ENCODE peak calls at places on chromosomes 3 and 15, in four cellular contexts. E, L, X and I are unnamed samples.

GRCh38 chr3:42043116-42043796 is 47.9 kb upstream of the TRAK1 start:
- DNase-seq in E (peak; percentile 71), L (no peak), X (peak; percentile 85), I (no peak)

GRCh38 chr3:141876381-141876890 is at the start of gene ATP1B3:
- DNase-seq in E (peak; percentile 95), L (peak; percentile 71), X (peak; percentile 91), I (peak; percentile 96)

GRCh38 chr15:31325432-31325975 is 1.1 kb upstream of the KLF13 start:
- DNase-seq in E (peak; percentile 92), L (peak; percentile 43), X (no peak), I (peak; percentile 3)

GRCh38 chr3:12954891-12955650 is 113.7 kb upstream of the RPL32 start:
- DNase-seq in E (peak; percentile 49), L (no peak), X (peak; percentile 41), I (peak; percentile 54)

GRCh38 chr15:27123808-27124207 is 152.8 kb downstream of the GABRG3 start:
- DNase-seq in E (no peak), L (no peak), X (no peak), I (no peak)

GRCh38 chr15:92954578-92954977 is 54.5 kb downstream of the CHD2 start:
- DNase-seq in E (no peak), L (no peak), X (peak; percentile 22), I (peak; percentile 37)

GRCh38 chr15:25684521-25685215 is 178.5 kb downstream of the ATP10A start:
- DNase-seq in E (peak; percentile 70), L (no peak), X (no peak), I (no peak)

GRCh38 chr15:34223904-34224596 is 766 bp upstream of the EMC4 start:
- DNase-seq in E (no peak), L (peak; percentile 35), X (no peak), I (no peak)

GRCh38 chr15:48671381-48672022 is 26.0 kb upstream of the FBN1 start:
- DNase-seq in E (no peak), L (no peak), X (no peak), I (no peak)

GRCh38 chr3:1232276-1232675 is 139.5 kb downstream of the CNTN6 start:
- DNase-seq in E (no peak), L (no peak), X (no peak), I (no peak)

GRCh38 chr3:65402597-65402996 is 636.1 kb downstream of the MAGI1 start:
- DNase-seq in E (no peak), L (no peak), X (no peak), I (peak; percentile 3)

GRCh38 chr3:14539384-14540208 is 546 bp downstream of the GRIP2 start:
- DNase-seq in E (no peak), L (no peak), X (no peak), I (no peak)

GRCh38 chr3:32963871-32964270 is 12.4 kb downstream of the CCR4 start:
- DNase-seq in E (no peak), L (no peak), X (no peak), I (no peak)

GRCh38 chr15:81195339-81195864 is 1.3 kb upstream of the IL16 start:
- DNase-seq in E (no peak), L (no peak), X (no peak), I (no peak)

GRCh38 chr3:113210608-113211369 is 568 bp upstream of the BOC start:
- DNase-seq in E (peak; percentile 58), L (no peak), X (no peak), I (no peak)

GRCh38 chr15:98154863-98155262 is 194.4 kb downstream of the ARRDC4 start:
- DNase-seq in E (peak; percentile 28), L (no peak), X (peak; percentile 33), I (peak; percentile 13)

GRCh38 chr15:85897818-85898717 is 103.3 kb upstream of the KLHL25 start:
- DNase-seq in E (no peak), L (no peak), X (no peak), I (no peak)

GRCh38 chr3:125166581-125166980 is 46.0 kb downstream of the SLC12A8 start:
- DNase-seq in E (no peak), L (no peak), X (no peak), I (no peak)

GRCh38 chr3:13288732-13289718 is 131.1 kb downstream of the NUP210 start:
- DNase-seq in E (no peak), L (no peak), X (no peak), I (no peak)

GRCh38 chr3:136994772-136995516 is 37.2 kb downstream of the IL20RB start:
- DNase-seq in E (no peak), L (no peak), X (no peak), I (peak; percentile 93)

GRCh38 chr15:77633134-77633912 is 611 bp upstream of the LINGO1 start:
- DNase-seq in E (peak; percentile 95), L (peak; percentile 95), X (peak; percentile 95), I (peak; percentile 98)

GRCh38 chr15:82651708-82652107 is 4.5 kb upstream of the CPEB1 start:
- DNase-seq in E (no peak), L (no peak), X (no peak), I (no peak)

GRCh38 chr15:60350121-60350520 is 47.7 kb downstream of the ANXA2 start:
- DNase-seq in E (no peak), L (no peak), X (no peak), I (no peak)

GRCh38 chr3:149576071-149576564 is 81.7 kb downstream of the WWTR1 start:
- DNase-seq in E (peak; percentile 59), L (peak; percentile 62), X (peak; percentile 29), I (peak; percentile 61)

GRCh38 chr3:41200669-41201021 is 1.3 kb downstream of the CTNNB1 start:
- DNase-seq in E (peak; percentile 39), L (no peak), X (no peak), I (peak; percentile 7)

GRCh38 chr15:58212909-58213526 is 74.8 kb downstream of the AQP9 start:
- DNase-seq in E (peak; percentile 61), L (peak; percentile 69), X (peak; percentile 37), I (peak; percentile 53)

GRCh38 chr15:38702178-38702912 is 137.7 kb upstream of the RASGRP1 start:
- DNase-seq in E (peak; percentile 86), L (no peak), X (peak; percentile 63), I (peak; percentile 62)

GRCh38 chr15:28012231-28012630 is 86.9 kb downstream of the OCA2 start:
- DNase-seq in E (no peak), L (no peak), X (no peak), I (no peak)

GRCh38 chr3:38687306-38687705 is 37.8 kb upstream of the SCN5A start:
- DNase-seq in E (no peak), L (no peak), X (no peak), I (no peak)

GRCh38 chr15:57411945-57412768 is 35.9 kb downstream of the CGNL1 start:
- DNase-seq in E (no peak), L (no peak), X (no peak), I (no peak)

GRCh38 chr3:29140706-29141105 is 140.2 kb upstream of the RBMS3 start:
- DNase-seq in E (peak; percentile 13), L (no peak), X (no peak), I (no peak)

GRCh38 chr3:172303181-172303580 is 145.1 kb downstream of the GHSR start:
- DNase-seq in E (no peak), L (no peak), X (no peak), I (no peak)

GRCh38 chr3:172302176-172302575 is 146.1 kb downstream of the GHSR start:
- DNase-seq in E (no peak), L (no peak), X (no peak), I (no peak)

GRCh38 chr3:172305552-172305951 is 142.7 kb downstream of the GHSR start:
- DNase-seq in E (peak; percentile 74), L (peak; percentile 13), X (no peak), I (peak; percentile 66)

GRCh38 chr3:172305974-172306373 is 142.3 kb downstream of the GHSR start:
- DNase-seq in E (no peak), L (no peak), X (no peak), I (no peak)

GRCh38 chr3:172303941-172304558 is 144.2 kb downstream of the GHSR start:
- DNase-seq in E (no peak), L (no peak), X (no peak), I (no peak)
- TF ChIP-seq CTCF in E (no peak), L (no peak), X (peak; percentile 41), I (peak; percentile 53)

GRCh38 chr3:63936929-63937328 is 24.7 kb upstream of the SCAANT1 start:
- DNase-seq in E (no peak), L (no peak), X (no peak), I (no peak)

GRCh38 chr3:63933459-63933858 is 21.3 kb upstream of the SCAANT1 start:
- DNase-seq in E (no peak), L (no peak), X (no peak), I (no peak)

GRCh38 chr3:63934041-63934440 is 21.9 kb upstream of the SCAANT1 start:
- DNase-seq in E (no peak), L (no peak), X (no peak), I (no peak)

GRCh38 chr3:63932509-63933212 is 20.5 kb upstream of the SCAANT1 start:
- DNase-seq in E (no peak), L (no peak), X (no peak), I (no peak)

DNA sequence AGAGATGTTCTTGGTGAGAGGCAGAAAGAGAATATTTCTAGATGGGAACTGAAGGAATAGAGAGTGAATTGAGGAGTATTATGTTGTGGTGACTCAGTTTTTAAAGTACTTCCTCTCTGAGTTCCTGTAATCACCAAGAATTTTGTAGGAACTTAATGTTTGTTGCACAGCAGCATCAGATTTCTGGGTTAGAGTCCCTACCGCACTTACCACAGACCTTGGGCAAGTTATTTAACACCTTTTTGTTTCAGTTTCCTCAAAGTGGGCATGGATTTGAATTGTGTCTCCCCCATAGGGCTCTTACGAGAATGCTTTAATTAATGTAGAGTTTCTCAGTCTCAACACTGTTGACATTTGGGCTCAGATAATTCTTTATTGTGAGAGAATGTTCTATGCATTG is 22.3 kb upstream of the SCAANT1 start:
- DNase-seq in E (no peak), L (no peak), X (no peak), I (no peak)
- TF ChIP-seq CTCF in E (no peak), L (no peak), X (no peak), I (no peak)

DNA sequence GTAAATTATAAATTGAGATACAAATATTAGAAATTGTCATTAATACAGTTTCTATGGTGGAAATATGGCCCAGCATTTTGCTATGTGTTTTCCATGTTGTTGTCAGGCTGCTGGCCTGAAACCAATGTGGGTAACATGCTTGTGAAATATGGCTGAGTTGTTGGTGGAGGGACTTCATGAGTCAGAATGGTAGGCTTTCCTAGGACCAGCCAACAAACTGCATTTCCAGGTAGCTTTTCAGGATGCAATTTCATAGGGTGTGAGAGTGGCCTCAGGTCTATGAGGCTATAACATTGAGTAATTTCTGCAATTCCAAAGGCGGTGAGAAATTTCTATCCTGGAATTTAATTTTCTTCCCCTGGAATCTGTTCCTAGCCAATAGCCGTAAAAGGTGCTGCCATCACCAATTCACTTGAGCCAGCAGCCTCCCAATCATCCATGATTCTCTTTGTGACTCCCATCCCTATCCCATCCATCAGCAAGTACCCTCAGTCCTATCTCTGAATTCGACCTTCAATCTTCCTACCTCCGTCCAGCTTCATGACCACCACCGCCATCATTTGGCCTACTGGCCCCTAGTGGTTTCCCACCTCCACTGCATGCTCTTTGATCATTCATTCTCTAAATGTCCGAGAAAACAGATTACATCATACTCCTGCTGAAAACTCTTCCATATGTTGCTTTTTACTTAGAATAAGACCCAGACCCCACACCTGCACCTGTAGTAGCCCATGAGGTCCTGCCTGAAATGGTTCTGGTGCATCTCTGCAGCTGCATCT is 276.6 kb upstream of the CFAP20DC start:
- DNase-seq in E (no peak), L (no peak), X (no peak), I (no peak)
- TF ChIP-seq CTCF in E (no peak), L (no peak), X (peak; percentile 53), I (no peak)

DNA sequence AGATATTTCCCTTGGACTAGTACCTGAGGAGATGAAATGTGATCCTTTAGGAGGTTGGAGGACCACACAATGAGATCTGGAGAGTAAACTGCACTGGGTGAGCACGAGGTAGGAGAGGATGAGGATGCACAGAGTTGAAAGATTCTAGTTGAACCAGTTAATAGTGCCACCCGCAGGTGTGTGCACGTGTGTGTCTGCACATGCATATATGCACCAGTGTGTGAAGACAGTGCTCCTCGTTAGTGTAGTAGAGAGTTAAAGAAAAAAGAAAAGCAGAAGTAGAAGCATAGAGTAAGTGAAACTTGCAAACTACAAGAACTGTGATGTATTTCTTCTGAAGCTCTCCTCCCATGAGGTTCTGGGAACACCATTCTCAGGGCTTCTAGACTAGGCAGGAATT is 8.4 kb downstream of the MED12L start:
- DNase-seq in E (no peak), L (no peak), X (no peak), I (no peak)
- TF ChIP-seq CTCF in E (no peak), L (no peak), X (no peak), I (no peak)